ENCODE peak calls at places on chromosomes 4 and X, in seven cellular contexts. U is C1 segment of cervical spinal cord; Y is Daoy; I is activated CD4-positive, CD25-positive, alpha-beta regulatory T cell treated with anti-CD3 and anti-CD28 coated beads, Interleukin-2, amount 50 U/mL, for 16 hours; S is A549; B is stomach; H is GM10248. Q is an unnamed sample.

GRCh38 chrX:41238543-41238942 is 95.4 kb upstream of the DDX3X start:
- DNase-seq in U (no peak), I (no peak), B (no peak), H (no peak), Y (peak; percentile 44), S (no peak), Q (no peak)

GRCh38 chrX:153969904-153970397 is 1.7 kb downstream of the HCFC1 start:
- DNase-seq in Y (no peak), U (no peak), H (no peak), I (no peak), B (no peak), S (no peak), Q (peak; percentile 68)

GRCh38 chr4:11633435-11633834 is 204.7 kb upstream of the HS3ST1 start:
- DNase-seq in S (no peak), I (no peak), B (no peak), U (no peak), Y (no peak), H (no peak), Q (no peak)

GRCh38 chr4:824461-825062 is 1.4 kb downstream of the CPLX1 start:
- DNase-seq in Y (no peak), I (no peak), U (no peak), B (no peak), H (no peak), S (no peak), Q (peak; percentile 56)

GRCh38 chr4:71188197-71188625 is 150.6 kb upstream of the SLC4A4 start:
- DNase-seq in I (no peak), S (no peak), H (no peak), Y (peak; percentile 5), U (no peak), B (no peak), Q (peak; percentile 80)

GRCh38 chr4:5024673-5025072 is 5.4 kb upstream of the CYTL1 start:
- DNase-seq in S (no peak), U (no peak), B (no peak), Y (no peak), H (no peak), I (no peak), Q (no peak)

GRCh38 chr4:188201851-188202250 is 62.6 kb downstream of the TRIML1 start:
- DNase-seq in H (no peak), B (no peak), S (no peak), Y (no peak), I (no peak), U (no peak), Q (no peak)

GRCh38 chrX:153595859-153596857 is 2.8 kb downstream of the CCNQ start:
- DNase-seq in S (no peak), Y (no peak), I (no peak), B (no peak), U (no peak), H (no peak), Q (no peak)

GRCh38 chr4:98113005-98113404 is 30.3 kb downstream of the STPG2 start:
- DNase-seq in H (no peak), U (no peak), I (no peak), B (no peak), S (no peak), Y (no peak), Q (peak; percentile 40)

GRCh38 chr4:21697583-21697982 is 251.0 kb downstream of the KCNIP4 start:
- DNase-seq in B (peak; percentile 27), H (no peak), Y (peak; percentile 23), S (no peak), I (no peak), U (no peak), Q (peak; percentile 57)

GRCh38 chrX:150935466-150935865 is 37.0 kb upstream of the CD99L2 start:
- DNase-seq in S (no peak), Y (peak; percentile 14), B (no peak), H (no peak), I (no peak), U (no peak), Q (no peak)